ENCODE peak calls at places on chromosomes 12 and 14, in four cellular contexts. D is H1, A is HCT116, X is HepG2. L is an unnamed sample.

GRCh38 chr12:46557539-46558373 is 185.2 kb upstream of the SLC38A2 start:
- DNase-seq in D (no peak), A (no peak), X (no peak), L (no peak)

GRCh38 chr12:124995200-124995961 is 1.9 kb downstream of the BRI3BP start:
- DNase-seq in X (no peak), A (no peak), D (no peak), L (peak)

GRCh38 chr12:97211421-97211820 is 251.2 kb upstream of the RMST start:
- DNase-seq in X (no peak), A (no peak), D (no peak), L (no peak)

GRCh38 chr14:103522649-103523582 is at the start of gene CKB:
- DNase-seq in D (no peak), X (no peak), A (no peak), L (peak)

GRCh38 chr12:106174876-106175275 is 36.1 kb upstream of the NUAK1 start:
- DNase-seq in X (peak), D (no peak), A (no peak), L (no peak)

GRCh38 chr14:29465095-29465494 is 462.6 kb downstream of the PRKD1 start:
- DNase-seq in A (no peak), D (no peak), X (no peak), L (no peak)

GRCh38 chr14:30214456-30215090 is 286.9 kb upstream of the PRKD1 start:
- DNase-seq in A (peak), X (peak), D (no peak), L (peak)

GRCh38 chr12:50055831-50056628 is 1.4 kb upstream of the ASIC1 start:
- DNase-seq in D (no peak), X (peak), A (peak), L (peak)

GRCh38 chr12:15778126-15778525 is 11.1 kb downstream of the EPS8 start:
- DNase-seq in A (no peak), D (no peak), X (no peak), L (no peak)

GRCh38 chr12:111741235-111741812 is 25.4 kb upstream of the ALDH2 start:
- DNase-seq in X (no peak), A (no peak), D (no peak), L (peak)
- TF ChIP-seq FOSL1 in X (no peak), A (no peak), D (no peak), L (peak)

DNA sequence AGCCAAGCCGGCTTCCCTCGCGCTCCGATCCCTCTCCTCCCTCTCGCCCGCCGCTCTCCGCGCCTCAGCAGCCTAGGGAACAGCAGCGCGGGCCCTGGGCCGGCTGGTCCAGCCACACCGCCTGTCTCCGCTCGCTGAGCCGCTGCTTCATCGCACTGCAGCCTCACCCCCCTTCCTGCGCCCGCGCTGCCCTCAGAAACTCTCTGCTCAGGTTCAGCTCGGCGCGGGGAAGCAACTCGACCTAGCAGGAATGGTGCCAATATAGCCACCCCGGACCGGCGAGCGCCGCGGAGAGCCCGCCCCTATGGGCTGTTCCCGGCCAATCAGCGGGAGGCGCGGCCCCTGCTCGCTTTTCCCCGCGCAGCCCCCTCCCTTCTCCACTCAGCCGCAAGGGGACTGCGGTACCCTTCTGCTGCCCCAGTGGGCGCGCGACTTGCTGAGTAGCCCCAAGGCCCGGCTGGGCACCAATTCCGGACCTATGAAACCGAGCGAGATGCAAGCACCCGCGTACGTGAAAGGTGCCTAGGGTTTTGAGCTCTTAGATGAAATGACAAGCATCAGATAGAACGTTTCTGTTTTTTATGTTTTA is at the start of gene ADAMTS20:
- DNase-seq in A (no peak), X (no peak), D (peak), L (peak)
- TF ChIP-seq FOSL1 in A (no peak), X (no peak), D (no peak), L (no peak)

GRCh38 chr14:59829941-59830734 is 40.4 kb downstream of the RTN1 start:
- DNase-seq in A (peak), D (no peak), X (no peak), L (no peak)
- TF ChIP-seq FOSL1 in A (peak), D (no peak), X (no peak), L (no peak)

DNA sequence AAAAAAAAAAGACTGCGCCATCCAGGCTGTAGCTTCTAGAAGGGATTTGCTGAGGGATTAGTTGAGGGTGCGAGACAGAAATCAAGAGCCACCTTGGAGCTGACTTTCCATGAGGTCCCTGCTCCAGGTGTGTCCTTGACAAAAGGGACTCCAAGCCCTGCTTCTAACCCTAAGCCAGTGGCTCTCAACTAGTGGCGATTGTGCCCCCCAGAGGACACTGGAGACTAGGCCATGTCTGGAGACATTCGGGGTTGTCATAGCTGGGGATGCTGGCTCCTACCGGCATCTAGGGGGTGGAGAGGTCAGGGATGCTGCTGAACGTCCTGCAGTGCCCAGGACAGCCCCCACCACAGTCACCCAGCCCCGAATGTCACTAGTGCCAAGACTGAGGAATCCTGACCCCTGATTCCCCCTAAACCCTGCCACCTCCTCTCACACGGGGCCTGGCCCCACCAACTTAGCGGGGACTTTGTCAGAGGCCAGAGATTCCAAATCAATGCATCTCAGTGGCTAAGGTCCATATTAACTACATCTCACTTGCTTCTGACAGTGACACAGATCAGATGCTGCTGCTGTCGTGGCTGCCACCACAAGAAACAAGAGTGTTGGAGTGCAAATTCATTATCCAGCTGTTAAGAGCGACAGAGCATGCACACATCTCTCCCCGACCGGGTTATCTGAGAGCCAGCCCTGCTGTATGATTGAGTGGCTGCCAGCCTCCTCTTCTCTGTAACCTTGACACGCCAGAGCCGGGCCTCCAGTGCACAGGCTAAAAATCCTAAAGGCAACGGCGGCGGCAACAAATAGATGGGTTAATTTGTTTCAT is 40.4 kb downstream of the SPRING1 start:
- DNase-seq in D (no peak), A (peak), X (peak), L (peak)
- TF ChIP-seq FOSL1 in D (no peak), A (no peak), X (no peak), L (no peak)

GRCh38 chr12:88594780-88595179 is 14.5 kb upstream of the KITLG start:
- DNase-seq in A (no peak), X (no peak), D (no peak), L (no peak)

GRCh38 chr12:88595697-88596096 is 15.4 kb upstream of the KITLG start:
- DNase-seq in A (no peak), X (no peak), D (no peak), L (no peak)

GRCh38 chr12:88591343-88591742 is 11.1 kb upstream of the KITLG start:
- DNase-seq in X (no peak), A (no peak), D (no peak), L (no peak)

GRCh38 chr12:88585054-88585453 is 4.8 kb upstream of the KITLG start:
- DNase-seq in A (no peak), X (no peak), D (no peak), L (peak)

DNA sequence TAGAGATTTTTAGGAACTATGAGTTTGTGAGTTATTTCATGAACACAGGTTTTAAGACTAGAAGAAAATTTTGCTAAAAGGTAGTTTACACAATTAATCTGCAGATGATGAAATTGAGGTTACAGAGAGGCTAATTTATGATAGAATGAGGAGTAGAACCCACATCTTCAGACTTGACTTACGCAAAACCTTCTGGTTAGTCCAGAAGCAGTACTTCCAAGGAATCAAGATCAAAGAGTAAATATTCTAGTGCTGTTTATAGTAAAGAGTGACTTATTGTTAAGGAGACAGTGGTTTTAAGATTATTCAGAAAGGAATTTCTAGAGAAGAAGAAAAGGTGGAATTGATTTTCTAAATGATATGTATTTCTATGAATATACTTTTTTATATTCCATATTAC is 10.6 kb upstream of the KITLG start:
- DNase-seq in X (no peak), D (no peak), A (no peak), L (no peak)
- TF ChIP-seq FOSL1 in X (no peak), D (no peak), A (no peak), L (no peak)

DNA sequence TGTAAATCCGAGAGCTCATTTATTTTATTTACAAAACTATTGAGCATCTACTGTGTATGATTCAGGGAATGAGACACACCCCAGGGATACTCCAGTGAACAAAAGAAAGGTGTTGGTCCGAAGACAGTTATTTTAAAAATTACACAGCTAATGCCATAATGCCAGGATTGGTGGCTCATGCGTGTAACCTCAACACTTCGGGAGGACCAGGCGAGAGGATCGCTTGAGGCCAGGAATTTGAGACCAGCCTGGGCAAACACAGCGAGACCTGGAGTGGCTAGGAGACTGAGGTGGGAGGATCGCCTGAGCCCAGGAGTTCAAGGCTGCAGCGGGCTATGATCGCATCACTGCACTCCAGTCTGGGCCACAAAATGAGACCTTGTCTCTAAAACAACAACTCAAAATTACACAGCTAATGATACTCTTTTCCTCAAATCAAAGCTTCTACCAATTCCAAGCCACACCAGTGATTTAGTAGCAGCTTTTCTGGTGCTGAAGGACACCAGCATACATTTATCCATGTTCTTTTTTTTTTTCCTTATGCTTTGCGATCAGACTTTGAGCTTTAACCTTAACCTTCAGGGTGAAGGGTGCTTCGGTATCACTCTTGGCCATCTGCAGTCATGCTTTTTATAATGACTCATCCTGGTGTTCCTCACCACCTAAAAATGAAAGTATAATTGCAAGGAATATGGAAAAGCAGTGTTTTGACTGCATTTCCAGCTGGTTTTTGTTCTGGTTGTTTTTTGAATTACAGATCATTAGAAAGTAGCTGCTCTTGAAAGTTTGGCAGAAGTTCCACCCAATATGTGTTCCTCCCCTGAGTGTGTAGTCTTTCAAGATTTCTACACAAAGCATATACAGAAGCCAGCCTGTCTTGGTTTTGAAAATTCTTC is 1.1 kb upstream of the SLC41A2 start:
- DNase-seq in D (no peak), A (no peak), X (peak), L (peak)
- TF ChIP-seq FOSL1 in D (no peak), A (peak), X (no peak), L (peak)

GRCh38 chr14:74417611-74418010 is 8.4 kb downstream of the SYNDIG1L start:
- DNase-seq in A (no peak), D (no peak), X (no peak), L (no peak)
- TF ChIP-seq FOSL1 in A (no peak), D (no peak), X (no peak), L (no peak)

L was measured in K562.